ENCODE peak calls at places on chromosomes 5 and 9, in six cellular contexts. A is prostate gland, H is sigmoid colon, Y is cardiac muscle cell, P is mesendoderm, F is hepatocyte. U is an unnamed sample. For H3K4me1 and H3K36me3, the result is how much of the 10 kb centered on the place peaks cover.

GRCh38 chr9:1837453-1838084 is 177.6 kb upstream of the SMARCA2 start:
- DNase-seq in A (peak), H (no peak), Y (peak), P (peak), F (peak), U (peak)

GRCh38 chr5:126512451-126512850 is 82.6 kb downstream of the ALDH7A1 start:
- DNase-seq in A (no peak), H (no peak), Y (no peak), P (no peak), F (no peak), U (no peak)

GRCh38 chr9:129276486-129277260 is 98.6 kb upstream of the IER5L start:
- DNase-seq in A (no peak), H (peak), Y (no peak), P (no peak), F (no peak), U (no peak)

GRCh38 chr5:144405986-144406385 is 235.3 kb downstream of the KCTD16 start:
- DNase-seq in A (no peak), H (no peak), Y (no peak), P (no peak), F (no peak), U (no peak)

GRCh38 chr5:84729326-84729725 is 344.6 kb upstream of the EDIL3 start:
- DNase-seq in A (no peak), H (no peak), Y (peak), P (peak), F (no peak), U (no peak)

GRCh38 chr5:148713735-148714508 is 59.6 kb upstream of the HTR4 start:
- DNase-seq in A (no peak), H (no peak), Y (no peak), P (no peak), F (no peak), U (no peak)

GRCh38 chr5:151523335-151523734 is 67.8 kb downstream of the FAT2 start:
- DNase-seq in A (no peak), H (no peak), Y (peak), P (peak), F (peak), U (peak)

GRCh38 chr9:122379340-122379739 is 8.5 kb downstream of the PTGS1 start:
- DNase-seq in A (no peak), H (no peak), Y (peak), P (no peak), F (no peak), U (no peak)

GRCh38 chr9:90065851-90066250 is 461.0 kb downstream of the GADD45G start:
- DNase-seq in A (no peak), H (no peak), Y (no peak), P (no peak), F (no peak), U (no peak)

GRCh38 chr9:25716220-25716872 is 38.1 kb upstream of the TUSC1 start:
- DNase-seq in A (peak), H (no peak), Y (peak), P (peak), F (peak), U (peak)

GRCh38 chr9:79658926-79659325 is 87.2 kb downstream of the TLE4 start:
- DNase-seq in A (no peak), H (no peak), Y (no peak), P (no peak), F (no peak), U (no peak)

GRCh38 chr5:54388411-54388810 is 67.1 kb upstream of the HSPB3 start:
- DNase-seq in A (no peak), H (peak), Y (peak), P (no peak), F (no peak), U (peak)

GRCh38 chr5:21181726-21182125 is 1193.7 kb upstream of the CDH18 start:
- DNase-seq in A (no peak), H (no peak), Y (no peak), P (no peak), F (no peak), U (no peak)

GRCh38 chr5:139402561-139403158 is 1.2 kb downstream of the SPATA24 start:
- DNase-seq in A (no peak), H (no peak), Y (peak), P (peak), F (no peak), U (peak)

GRCh38 chr5:91091471-91092234 is 291.5 kb downstream of the ARRDC3 start:
- DNase-seq in A (no peak), H (no peak), Y (no peak), P (peak), F (no peak), U (no peak)

GRCh38 chr5:176542596-176543427 is 5.6 kb upstream of the RNF44 start:
- DNase-seq in A (no peak), H (no peak), Y (peak), P (peak), F (peak), U (peak)

GRCh38 chr5:163269624-163270023 is 167.8 kb upstream of the CCNG1 start:
- DNase-seq in A (no peak), H (no peak), Y (no peak), P (peak), F (peak), U (no peak)

GRCh38 chr9:76425677-76426453 is 31.6 kb upstream of the RFK start:
- DNase-seq in A (no peak), H (no peak), Y (no peak), P (no peak), F (no peak), U (no peak)

GRCh38 chr9:34635556-34635955 is 2.0 kb downstream of the SIGMAR1 start:
- DNase-seq in A (no peak), H (no peak), Y (no peak), P (no peak), F (no peak), U (no peak)

GRCh38 chr5:101024299-101024698 is 121.2 kb upstream of the ST8SIA4 start:
- DNase-seq in A (no peak), H (no peak), Y (no peak), P (no peak), F (no peak), U (no peak)

GRCh38 chr5:24598926-24599325 is 45.9 kb downstream of the CDH10 start:
- DNase-seq in A (no peak), H (no peak), Y (no peak), P (peak), F (no peak), U (no peak)

GRCh38 chr9:97484134-97484533 is 17.3 kb upstream of the TMOD1 start:
- DNase-seq in A (no peak), H (no peak), Y (no peak), P (no peak), F (no peak), U (no peak)

GRCh38 chr9:137809038-137809630 is 68.4 kb upstream of the CACNA1B start:
- DNase-seq in A (no peak), H (no peak), Y (no peak), P (no peak), F (no peak), U (no peak)

GRCh38 chr9:125747765-125748510 is 765 bp downstream of the PBX3 start:
- DNase-seq in A (peak), H (peak), Y (peak), P (peak), F (peak), U (peak)

GRCh38 chr5:27598576-27598975 is 560.2 kb upstream of the CDH9 start:
- DNase-seq in A (no peak), H (no peak), Y (peak), P (peak), F (no peak), U (no peak)

GRCh38 chr5:94849821-94850736 is 231.6 kb downstream of the SLF1 start:
- DNase-seq in A (no peak), H (no peak), Y (peak), P (peak), F (peak), U (peak)

GRCh38 chr5:43602818-43603534 is at the start of gene NNT:
- DNase-seq in A (peak), H (peak), Y (peak), P (peak), F (peak), U (peak)

GRCh38 chr9:14349818-14350333 is 35.9 kb upstream of the NFIB start:
- DNase-seq in A (no peak), H (no peak), Y (peak), P (no peak), F (no peak), U (no peak)

GRCh38 chr5:156182174-156182967 is 144.6 kb upstream of the SGCD start:
- DNase-seq in A (no peak), H (no peak), Y (no peak), P (no peak), F (no peak), U (no peak)

GRCh38 chr9:100938507-100938906 is 90.0 kb upstream of the PLPPR1 start:
- DNase-seq in A (no peak), H (no peak), Y (no peak), P (no peak), F (no peak), U (no peak)

GRCh38 chr5:174482549-174482948 is 241.8 kb upstream of the MSX2 start:
- DNase-seq in A (no peak), H (no peak), Y (no peak), P (no peak), F (no peak), U (no peak)

DNA sequence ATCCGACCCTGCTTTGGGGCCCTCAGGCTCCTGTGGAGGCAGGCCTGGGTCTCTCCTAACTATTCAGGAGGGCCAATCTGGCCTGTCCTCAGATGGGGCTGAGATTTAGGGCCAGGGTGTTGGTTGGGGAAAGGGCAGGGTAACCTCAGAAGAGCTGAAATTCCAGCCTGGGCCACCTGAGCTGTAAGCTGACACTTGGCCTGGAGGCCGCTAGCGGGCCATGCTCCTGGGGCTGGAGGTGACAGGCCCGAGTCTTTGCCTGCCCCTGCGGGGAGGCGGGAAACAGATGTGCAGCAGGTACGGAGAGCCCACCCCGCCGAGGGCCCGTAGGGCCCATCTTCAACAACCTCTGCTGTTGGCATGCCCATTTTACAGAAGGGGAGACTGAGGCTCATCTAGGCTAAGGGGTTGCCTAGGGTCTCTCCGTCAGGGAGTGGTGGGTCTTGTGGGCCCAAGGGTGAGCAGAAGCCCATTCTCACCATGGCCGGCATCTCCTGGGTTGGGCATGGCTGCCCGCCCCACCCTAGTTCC is 69.5 kb downstream of the RXRA start:
- DNase-seq in A (no peak), H (no peak), Y (no peak), P (no peak), F (no peak), U (no peak)
- H3K4me1 ChIP-seq in A (under half), H (under half), Y (under half), P (under half), F (under half), U (under half)

DNA sequence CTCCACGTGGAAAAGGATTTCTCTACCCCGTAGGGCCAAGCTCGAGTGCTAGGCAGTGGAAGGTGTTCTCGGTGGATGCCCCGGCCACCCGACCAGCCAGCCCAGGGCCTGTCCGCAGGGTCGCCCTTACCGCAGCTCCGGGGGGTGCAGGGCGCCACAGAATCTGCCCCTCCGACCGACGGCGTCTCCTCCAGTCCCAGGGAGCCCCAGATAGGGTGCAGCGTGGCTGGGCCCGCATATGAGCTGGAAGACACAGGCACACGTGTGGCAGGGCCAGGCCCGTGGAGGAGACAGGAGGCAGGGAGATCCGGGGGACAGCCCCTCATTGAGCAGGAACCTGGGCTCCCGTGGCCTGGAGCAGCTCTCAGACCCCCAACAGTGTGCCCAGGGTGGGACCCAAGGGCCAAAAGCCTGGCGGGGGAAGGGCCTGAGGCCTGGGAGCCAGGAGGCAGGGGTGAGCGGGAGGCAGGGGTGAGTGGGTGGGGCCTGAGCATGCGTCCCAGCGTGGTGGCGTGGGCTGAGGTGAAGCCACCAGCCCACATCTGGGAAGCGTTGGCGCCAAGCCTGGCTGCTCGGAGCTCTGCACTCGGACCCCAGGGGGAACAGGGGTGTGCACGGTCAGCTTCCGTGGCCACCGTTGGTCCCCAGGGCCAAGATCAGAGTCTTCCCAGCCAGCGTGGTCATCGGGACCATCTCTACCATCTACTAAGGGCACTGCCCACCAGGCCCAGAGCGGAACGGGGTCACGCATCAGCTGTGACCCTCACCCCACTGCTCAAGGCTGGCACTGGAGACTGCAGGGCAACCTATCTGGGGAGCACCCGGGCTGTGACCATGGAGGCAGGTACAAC is 22.2 kb downstream of the CCDC187 start:
- DNase-seq in A (no peak), H (no peak), Y (no peak), P (no peak), F (no peak), U (no peak)
- H3K4me3 ChIP-seq in A (no peak), H (no peak), Y (no peak), P (no peak), F (no peak), U (no peak)

GRCh38 chr9:110255064-110255416 is 1.3 kb downstream of the TXN start:
- DNase-seq in A (peak), H (no peak), Y (no peak), P (no peak), F (no peak), U (no peak)
- H3K36me3 ChIP-seq in A (under half), H (under half), Y (under half), P (under half), F (under half), U (under half)

GRCh38 chr9:110129460-110129859 is 78.5 kb downstream of the C9orf152 start:
- DNase-seq in A (no peak), H (no peak), Y (no peak), P (no peak), F (no peak), U (no peak)

GRCh38 chr9:110128664-110129329 is 79.2 kb downstream of the C9orf152 start:
- DNase-seq in A (no peak), H (no peak), Y (no peak), P (no peak), F (no peak), U (no peak)

GRCh38 chr9:110130211-110130610 is 77.7 kb downstream of the C9orf152 start:
- DNase-seq in A (no peak), H (no peak), Y (no peak), P (no peak), F (no peak), U (no peak)

GRCh38 chr9:110131499-110131898 is 76.5 kb downstream of the C9orf152 start:
- DNase-seq in A (no peak), H (no peak), Y (no peak), P (peak), F (no peak), U (no peak)

DNA sequence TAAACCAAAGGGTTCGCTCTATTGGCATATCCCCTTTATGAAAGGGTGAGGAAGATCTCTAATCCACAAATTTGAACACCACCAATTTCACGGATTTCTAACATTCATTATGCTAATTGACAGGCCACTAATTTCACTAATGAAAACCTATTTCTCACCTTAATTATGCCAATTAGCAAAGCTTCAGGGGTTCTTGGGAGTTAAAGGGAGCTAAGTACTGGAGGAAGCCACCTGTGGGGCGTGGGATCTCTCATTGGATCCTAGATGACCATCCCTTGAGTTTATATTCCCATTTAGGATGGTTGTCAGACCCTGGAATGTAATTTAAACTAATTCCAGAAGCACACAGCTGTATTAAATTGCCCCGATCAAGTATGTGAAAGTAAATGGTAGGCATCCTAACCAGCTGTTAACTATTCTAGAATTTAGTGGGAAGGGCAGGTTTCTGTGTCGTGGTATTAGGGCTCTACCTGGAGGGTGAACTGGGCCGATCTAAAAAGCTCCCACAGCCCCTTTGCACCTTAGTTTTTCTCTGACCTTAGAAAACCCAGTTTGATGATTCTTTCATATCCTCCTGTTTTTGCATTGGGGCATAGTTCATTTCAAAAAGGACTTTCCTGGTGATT is 77.1 kb downstream of the C9orf152 start:
- DNase-seq in A (no peak), H (no peak), Y (no peak), P (peak), F (no peak), U (no peak)
- H3K4me1 ChIP-seq in A (under half), H (under half), Y (half or more), P (under half), F (half or more), U (under half)

GRCh38 chr5:1131191-1131621 is 19.3 kb upstream of the SLC12A7 start:
- DNase-seq in A (no peak), H (no peak), Y (no peak), P (no peak), F (no peak), U (no peak)
- H3K4me3 ChIP-seq in A (no peak), H (no peak), Y (no peak), P (no peak), F (no peak), U (no peak)

DNA sequence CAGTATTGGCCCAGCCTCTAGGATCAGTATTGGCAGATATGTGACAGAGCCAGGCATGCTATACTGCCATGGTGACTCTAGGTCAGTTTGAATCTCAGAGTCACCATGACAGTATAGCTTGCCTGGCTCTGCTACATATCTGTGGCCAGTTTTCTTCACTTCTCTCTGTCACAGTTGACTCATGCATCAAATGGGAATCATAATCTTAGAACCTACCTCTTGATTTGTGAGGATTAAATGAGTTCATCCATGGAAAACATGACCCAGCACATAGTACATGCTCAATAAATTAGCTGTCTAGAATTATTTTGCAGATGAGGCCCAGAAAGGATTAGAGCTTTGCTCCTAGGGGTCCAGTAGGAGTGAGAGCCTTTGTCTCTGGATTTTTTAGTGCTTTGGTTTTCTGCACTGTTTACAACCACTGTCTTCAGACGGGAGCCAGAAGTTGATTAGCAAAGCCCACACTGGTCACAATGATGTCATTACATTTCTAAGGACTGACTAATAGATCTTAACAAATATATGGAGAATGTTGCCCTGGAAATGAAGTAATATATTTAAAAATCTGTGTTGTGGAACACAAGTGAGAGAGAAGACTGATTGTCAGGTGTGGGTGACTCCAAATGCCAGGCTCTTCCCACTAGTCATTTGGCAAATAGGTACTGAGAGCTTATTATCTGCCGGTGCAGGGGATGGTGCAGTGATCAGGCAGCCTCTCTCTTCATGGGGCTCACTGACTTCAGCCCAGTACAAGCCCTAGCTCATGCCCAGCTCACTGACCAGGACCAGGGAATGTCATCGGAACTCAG is 76.0 kb downstream of the COL15A1 start:
- DNase-seq in A (no peak), H (no peak), Y (peak), P (peak), F (peak), U (no peak)
- H3K36me3 ChIP-seq in A (under half), H (under half), Y (under half), P (under half), F (under half), U (under half)

U was measured in SJCRH30.